ENCODE peak calls at places on chromosomes 6 and 20, in five cellular contexts. One of them, this sample, is unnamed. For H3K27me3, the result is how much of the 10 kb centered on the place peaks cover.

GRCh38 chr6:52514514-52514913 is 62.3 kb downstream of the TRAM2 start:
- DNase-seq in A673: peak
- DNase-seq in cardiac muscle cell: peak
- DNase-seq in right lobe of liver: no peak
- DNase-seq in dorsolateral prefrontal cortex: no peak
- DNase-seq in this sample: no peak

GRCh38 chr20:4952229-4952628 is 49.1 kb downstream of the SLC23A2 start:
- DNase-seq in A673: no peak
- DNase-seq in cardiac muscle cell: no peak
- DNase-seq in right lobe of liver: no peak
- DNase-seq in dorsolateral prefrontal cortex: no peak
- DNase-seq in this sample: no peak

GRCh38 chr20:59752101-59752586 is 147.8 kb downstream of the PHACTR3 start:
- DNase-seq in A673: no peak
- DNase-seq in cardiac muscle cell: no peak
- DNase-seq in right lobe of liver: no peak
- DNase-seq in dorsolateral prefrontal cortex: no peak
- DNase-seq in this sample: no peak

GRCh38 chr6:44222987-44223470 is 366 bp upstream of the SLC29A1 start:
- DNase-seq in A673: peak
- DNase-seq in cardiac muscle cell: no peak
- DNase-seq in right lobe of liver: no peak
- DNase-seq in dorsolateral prefrontal cortex: no peak
- DNase-seq in this sample: no peak

GRCh38 chr6:38215651-38216319 is 396.3 kb downstream of the ZFAND3 start:
- DNase-seq in A673: no peak
- DNase-seq in cardiac muscle cell: no peak
- DNase-seq in right lobe of liver: no peak
- DNase-seq in dorsolateral prefrontal cortex: no peak
- DNase-seq in this sample: no peak

GRCh38 chr20:37411408-37412306 is 65.7 kb downstream of the SRC start:
- DNase-seq in A673: no peak
- DNase-seq in cardiac muscle cell: peak
- DNase-seq in right lobe of liver: no peak
- DNase-seq in dorsolateral prefrontal cortex: no peak
- DNase-seq in this sample: peak

GRCh38 chr6:499617-500016 is 108.1 kb downstream of the IRF4 start:
- DNase-seq in A673: no peak
- DNase-seq in cardiac muscle cell: no peak
- DNase-seq in right lobe of liver: no peak
- DNase-seq in dorsolateral prefrontal cortex: no peak
- DNase-seq in this sample: no peak

GRCh38 chr20:25540273-25540672 is 45.1 kb downstream of the NINL start:
- DNase-seq in A673: peak
- DNase-seq in cardiac muscle cell: no peak
- DNase-seq in right lobe of liver: peak
- DNase-seq in dorsolateral prefrontal cortex: no peak
- DNase-seq in this sample: no peak

GRCh38 chr6:11609324-11610071 is 71.9 kb downstream of the TMEM170B start:
- DNase-seq in A673: peak
- DNase-seq in cardiac muscle cell: peak
- DNase-seq in right lobe of liver: peak
- DNase-seq in dorsolateral prefrontal cortex: no peak
- DNase-seq in this sample: no peak

GRCh38 chr20:56735087-56735642 is 106.1 kb downstream of the TFAP2C start:
- DNase-seq in A673: no peak
- DNase-seq in cardiac muscle cell: no peak
- DNase-seq in right lobe of liver: no peak
- DNase-seq in dorsolateral prefrontal cortex: no peak
- DNase-seq in this sample: no peak

GRCh38 chr6:130632288-130632687 is 194.9 kb upstream of the SMLR1 start:
- DNase-seq in A673: no peak
- DNase-seq in cardiac muscle cell: peak
- DNase-seq in right lobe of liver: no peak
- DNase-seq in dorsolateral prefrontal cortex: no peak
- DNase-seq in this sample: no peak

GRCh38 chr6:127201321-127201720 is 65.3 kb upstream of the RNF146 start:
- DNase-seq in A673: no peak
- DNase-seq in cardiac muscle cell: peak
- DNase-seq in right lobe of liver: no peak
- DNase-seq in dorsolateral prefrontal cortex: no peak
- DNase-seq in this sample: no peak

GRCh38 chr20:20452254-20452676 is 84.4 kb downstream of the INSM1 start:
- DNase-seq in A673: peak
- DNase-seq in cardiac muscle cell: peak
- DNase-seq in right lobe of liver: peak
- DNase-seq in dorsolateral prefrontal cortex: peak
- DNase-seq in this sample: no peak

GRCh38 chr20:37417857-37418501 is 72.0 kb downstream of the SRC start:
- DNase-seq in A673: no peak
- DNase-seq in cardiac muscle cell: peak
- DNase-seq in right lobe of liver: no peak
- DNase-seq in dorsolateral prefrontal cortex: no peak
- DNase-seq in this sample: peak

GRCh38 chr6:63573140-63573898 is 1.0 kb downstream of the LOC128125822 start:
- DNase-seq in A673: peak
- DNase-seq in cardiac muscle cell: peak
- DNase-seq in right lobe of liver: peak
- DNase-seq in dorsolateral prefrontal cortex: peak
- DNase-seq in this sample: peak

GRCh38 chr20:23340524-23340923 is 10.1 kb upstream of the NXT1 start:
- DNase-seq in A673: peak
- DNase-seq in cardiac muscle cell: peak
- DNase-seq in right lobe of liver: peak
- DNase-seq in dorsolateral prefrontal cortex: peak
- DNase-seq in this sample: no peak

GRCh38 chr20:63787749-63788148 is 43.3 kb downstream of the ZBTB46 start:
- DNase-seq in A673: no peak
- DNase-seq in cardiac muscle cell: no peak
- DNase-seq in right lobe of liver: no peak
- DNase-seq in dorsolateral prefrontal cortex: no peak
- DNase-seq in this sample: no peak

GRCh38 chr20:57807418-57808265 is 97.8 kb upstream of the PMEPA1 start:
- DNase-seq in A673: no peak
- DNase-seq in cardiac muscle cell: no peak
- DNase-seq in right lobe of liver: no peak
- DNase-seq in dorsolateral prefrontal cortex: no peak
- DNase-seq in this sample: peak

GRCh38 chr20:63441136-63441776 is 31.2 kb downstream of the KCNQ2 start:
- DNase-seq in A673: no peak
- DNase-seq in cardiac muscle cell: no peak
- DNase-seq in right lobe of liver: no peak
- DNase-seq in dorsolateral prefrontal cortex: no peak
- DNase-seq in this sample: no peak

GRCh38 chr6:168647271-168647670 is 206.3 kb downstream of the SMOC2 start:
- DNase-seq in A673: no peak
- DNase-seq in cardiac muscle cell: no peak
- DNase-seq in right lobe of liver: no peak
- DNase-seq in dorsolateral prefrontal cortex: no peak
- DNase-seq in this sample: no peak

GRCh38 chr6:168648240-168648639 is 207.3 kb downstream of the SMOC2 start:
- DNase-seq in A673: peak
- DNase-seq in cardiac muscle cell: no peak
- DNase-seq in right lobe of liver: no peak
- DNase-seq in dorsolateral prefrontal cortex: no peak
- DNase-seq in this sample: no peak

GRCh38 chr6:168648730-168649129 is 207.7 kb downstream of the SMOC2 start:
- DNase-seq in A673: peak
- DNase-seq in cardiac muscle cell: no peak
- DNase-seq in right lobe of liver: no peak
- DNase-seq in dorsolateral prefrontal cortex: no peak
- DNase-seq in this sample: no peak

GRCh38 chr6:168649209-168649608 is 208.2 kb downstream of the SMOC2 start:
- DNase-seq in A673: no peak
- DNase-seq in cardiac muscle cell: no peak
- DNase-seq in right lobe of liver: no peak
- DNase-seq in dorsolateral prefrontal cortex: no peak
- DNase-seq in this sample: no peak

DNA sequence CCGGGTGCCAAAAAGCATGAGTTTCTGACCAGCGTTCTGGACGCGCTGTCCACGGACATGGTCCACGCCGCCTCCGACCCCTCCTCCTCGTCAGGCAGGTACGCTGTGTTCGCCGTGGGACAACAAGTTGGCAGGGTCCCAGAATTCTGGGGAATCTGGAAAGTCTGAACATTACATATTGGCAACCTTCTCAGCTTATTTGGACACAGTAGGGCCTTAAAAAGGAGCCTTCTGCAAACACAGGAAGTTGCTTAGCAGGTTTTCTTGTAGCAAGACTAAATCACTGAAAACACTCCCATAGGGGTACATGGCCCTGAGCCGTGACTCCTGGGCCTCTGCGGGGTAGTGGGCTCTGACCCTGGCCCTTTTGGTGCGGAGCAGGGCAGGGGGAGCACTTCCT is 209.7 kb downstream of the SMOC2 start:
- DNase-seq in A673: no peak
- DNase-seq in cardiac muscle cell: no peak
- DNase-seq in right lobe of liver: no peak
- DNase-seq in dorsolateral prefrontal cortex: no peak
- DNase-seq in this sample: no peak
- H3K27me3 ChIP-seq in A673: under half
- H3K27me3 ChIP-seq in cardiac muscle cell: under half
- H3K27me3 ChIP-seq in right lobe of liver: under half
- H3K27me3 ChIP-seq in dorsolateral prefrontal cortex: under half
- H3K27me3 ChIP-seq in this sample: under half

GRCh38 chr6:42745638-42746451 is at the start of gene TBCC:
- DNase-seq in A673: peak
- DNase-seq in cardiac muscle cell: peak
- DNase-seq in right lobe of liver: peak
- DNase-seq in dorsolateral prefrontal cortex: peak
- DNase-seq in this sample: peak
- H3K4me3 ChIP-seq in A673: peak
- H3K4me3 ChIP-seq in cardiac muscle cell: peak
- H3K4me3 ChIP-seq in right lobe of liver: peak
- H3K4me3 ChIP-seq in dorsolateral prefrontal cortex: peak
- H3K4me3 ChIP-seq in this sample: peak

GRCh38 chr6:106883808-106884262 is 90.7 kb downstream of the CD24 start:
- DNase-seq in A673: peak
- DNase-seq in cardiac muscle cell: no peak
- DNase-seq in right lobe of liver: no peak
- DNase-seq in dorsolateral prefrontal cortex: no peak
- DNase-seq in this sample: no peak
- TF ChIP-seq CTCF in A673: peak
- TF ChIP-seq CTCF in cardiac muscle cell: no peak
- TF ChIP-seq CTCF in right lobe of liver: no peak
- TF ChIP-seq CTCF in dorsolateral prefrontal cortex: no peak
- TF ChIP-seq CTCF in this sample: peak

GRCh38 chr20:46023999-46024398 is 5.0 kb upstream of the SLC12A5 start:
- DNase-seq in A673: no peak
- DNase-seq in cardiac muscle cell: no peak
- DNase-seq in right lobe of liver: no peak
- DNase-seq in dorsolateral prefrontal cortex: no peak
- DNase-seq in this sample: no peak

GRCh38 chr20:46021361-46022359 is 7.4 kb upstream of the SLC12A5 start:
- DNase-seq in A673: peak
- DNase-seq in cardiac muscle cell: peak
- DNase-seq in right lobe of liver: peak
- DNase-seq in dorsolateral prefrontal cortex: peak
- DNase-seq in this sample: peak

GRCh38 chr20:46022411-46023147 is 6.4 kb upstream of the SLC12A5 start:
- DNase-seq in A673: peak
- DNase-seq in cardiac muscle cell: peak
- DNase-seq in right lobe of liver: peak
- DNase-seq in dorsolateral prefrontal cortex: peak
- DNase-seq in this sample: peak

GRCh38 chr20:46025376-46025783 is 3.6 kb upstream of the SLC12A5 start:
- DNase-seq in A673: no peak
- DNase-seq in cardiac muscle cell: no peak
- DNase-seq in right lobe of liver: no peak
- DNase-seq in dorsolateral prefrontal cortex: no peak
- DNase-seq in this sample: no peak

DNA sequence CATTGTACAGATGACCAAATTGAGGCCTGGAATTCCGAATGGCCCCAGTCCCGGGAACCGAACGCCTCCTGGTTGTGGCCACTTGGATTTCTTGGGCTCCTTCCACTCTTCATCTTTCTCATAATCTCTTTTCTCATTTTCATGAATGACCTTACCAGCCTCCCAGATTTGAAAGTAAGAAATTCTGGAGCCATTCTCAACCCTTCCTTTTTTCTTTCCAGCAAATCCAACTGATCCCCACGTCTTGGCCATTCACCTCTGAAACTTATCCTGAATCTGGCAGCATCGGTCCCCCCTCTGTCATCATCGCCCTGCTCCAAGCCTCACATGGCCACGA is 5.9 kb upstream of the SLC12A5 start:
- DNase-seq in A673: no peak
- DNase-seq in cardiac muscle cell: no peak
- DNase-seq in right lobe of liver: no peak
- DNase-seq in dorsolateral prefrontal cortex: no peak
- DNase-seq in this sample: no peak
- H3K27me3 ChIP-seq in A673: under half
- H3K27me3 ChIP-seq in cardiac muscle cell: half or more
- H3K27me3 ChIP-seq in right lobe of liver: under half
- H3K27me3 ChIP-seq in dorsolateral prefrontal cortex: under half
- H3K27me3 ChIP-seq in this sample: under half

DNA sequence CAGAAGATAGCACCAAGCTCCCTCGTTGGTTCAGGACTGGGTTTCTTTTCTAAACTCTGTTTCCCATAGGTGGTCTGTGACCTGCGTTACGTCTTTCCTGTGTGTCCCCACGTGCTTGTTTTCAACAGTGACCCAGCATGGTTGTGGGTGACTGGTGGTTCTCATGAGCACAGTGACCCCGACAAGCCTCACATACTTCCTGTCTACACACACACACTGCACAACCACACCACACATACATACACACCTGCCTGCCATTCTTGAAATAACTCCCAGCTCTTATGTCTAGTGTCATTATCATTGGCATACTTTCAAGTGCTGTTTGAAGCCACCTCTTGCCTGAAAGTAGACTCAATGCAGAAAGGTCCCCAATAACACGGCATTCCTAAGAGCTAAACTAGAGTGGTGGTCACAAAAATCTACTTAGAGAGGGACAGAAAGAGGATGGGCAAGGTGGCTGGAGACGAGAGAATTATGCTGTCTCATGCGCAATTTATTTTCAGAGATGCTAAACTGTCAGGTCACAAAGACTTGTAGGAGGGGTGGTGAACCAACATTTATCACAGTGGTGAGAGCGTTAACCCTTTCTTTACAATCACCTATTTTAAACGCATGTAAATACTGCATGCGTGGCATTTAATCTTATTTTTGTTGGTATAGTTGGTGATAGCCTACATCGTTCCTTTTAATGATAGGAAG is 66.7 kb downstream of the GCNT2 start:
- DNase-seq in A673: no peak
- DNase-seq in cardiac muscle cell: no peak
- DNase-seq in right lobe of liver: no peak
- DNase-seq in dorsolateral prefrontal cortex: no peak
- DNase-seq in this sample: no peak
- H3K4me3 ChIP-seq in A673: no peak
- H3K4me3 ChIP-seq in cardiac muscle cell: peak
- H3K4me3 ChIP-seq in right lobe of liver: no peak
- H3K4me3 ChIP-seq in dorsolateral prefrontal cortex: no peak
- H3K4me3 ChIP-seq in this sample: no peak

This sample was measured in RWPE2.